ENCODE peak calls at places on chromosomes 1 and 21, in nine cellular contexts. H is activated CD4-positive, alpha-beta T cell treated with anti-CD3 and anti-CD28 coated beads for 4 hours; Z is tibial artery; E is AG09319; J is LHCN-M2; C is islet precursor cell; P is A549; I is Panc1; U is CD8-positive, alpha-beta T cell. G is an unnamed sample.

GRCh38 chr1:199979071-199979470 is 48.4 kb upstream of the NR5A2 start:
- DNase-seq in I (no peak), J (no peak), Z (no peak), E (no peak), H (no peak), C (no peak), P (no peak), U (no peak), G (no peak)

GRCh38 chr1:147444381-147444780 is 96.9 kb upstream of the BCL9 start:
- DNase-seq in U (no peak), P (no peak), C (no peak), E (no peak), J (no peak), H (no peak), Z (no peak), I (no peak), G (no peak)

GRCh38 chr21:45592626-45593134 is 50.4 kb upstream of the SLC19A1 start:
- DNase-seq in P (no peak), J (no peak), H (no peak), I (no peak), U (no peak), C (no peak), Z (no peak), E (no peak), G (no peak)

GRCh38 chr21:41361786-41362604 is at the start of gene MX2:
- DNase-seq in I (no peak), U (peak; percentile 92), J (peak; percentile 54), C (peak; percentile 37), P (no peak), H (peak; percentile 81), Z (peak; percentile 71), E (peak; percentile 62), G (no peak)

GRCh38 chr1:21232044-21232443 is 55.3 kb upstream of the EIF4G3 start:
- DNase-seq in H (peak; percentile 24), C (no peak), I (no peak), J (peak; percentile 58), U (no peak), Z (no peak), E (peak; percentile 40), P (peak; percentile 35), G (peak; percentile 70)

GRCh38 chr1:225862581-225862950 is 19.6 kb downstream of the TMEM63A start:
- DNase-seq in U (no peak), E (no peak), J (no peak), I (no peak), Z (no peak), H (no peak), P (no peak), C (no peak), G (no peak)

GRCh38 chr1:53639251-53639721 is 99.7 kb downstream of the GLIS1 start:
- DNase-seq in E (no peak), P (no peak), H (no peak), C (peak; percentile 78), I (no peak), J (peak; percentile 88), U (no peak), Z (peak; percentile 12), G (no peak)

GRCh38 chr1:96387785-96388184 is 333.8 kb upstream of the PTBP2 start:
- DNase-seq in J (no peak), P (no peak), E (no peak), C (no peak), I (no peak), H (no peak), U (no peak), Z (no peak), G (no peak)

GRCh38 chr1:228210076-228210651 is 2.3 kb downstream of the OBSCN start:
- DNase-seq in C (peak; percentile 51), J (peak; percentile 33), U (no peak), I (no peak), P (peak; percentile 33), H (no peak), E (no peak), Z (no peak), G (no peak)

GRCh38 chr1:215992620-215993019 is 425.5 kb downstream of the KCTD3 start:
- DNase-seq in I (no peak), P (peak; percentile 2), Z (no peak), H (no peak), U (no peak), E (no peak), J (peak; percentile 30), C (no peak), G (peak; percentile 54)

GRCh38 chr1:112841825-112842224 is 114.2 kb downstream of the SLC16A1 start:
- DNase-seq in E (no peak), P (no peak), C (no peak), U (no peak), J (no peak), Z (no peak), H (no peak), I (no peak), G (no peak)

GRCh38 chr1:2941040-2941439 is 80.2 kb upstream of the ACTRT2 start:
- DNase-seq in I (no peak), H (no peak), J (no peak), C (no peak), U (no peak), E (no peak), Z (no peak), P (no peak), G (no peak)

GRCh38 chr1:2386636-2387611 is 4.4 kb downstream of the MORN1 start:
- DNase-seq in J (no peak), U (peak; percentile 20), Z (no peak), E (no peak), P (no peak), C (no peak), H (no peak), I (no peak), G (no peak)

GRCh38 chr1:107093385-107093784 is 36.9 kb downstream of the PRMT6 start:
- DNase-seq in J (no peak), H (no peak), P (no peak), Z (no peak), E (no peak), C (no peak), U (no peak), I (no peak), G (no peak)

GRCh38 chr1:209434066-209434465 is 149.4 kb upstream of the CAMK1G start:
- DNase-seq in U (no peak), I (no peak), P (no peak), J (peak; percentile 52), C (peak; percentile 76), E (no peak), H (no peak), Z (no peak), G (no peak)

GRCh38 chr1:111441573-111442192 is 7.4 kb downstream of the WDR77 start:
- DNase-seq in P (no peak), E (no peak), Z (no peak), C (peak; percentile 76), H (peak; percentile 61), I (no peak), U (peak; percentile 76), J (no peak), G (no peak)

GRCh38 chr1:183757061-183757460 is 47.9 kb upstream of the RGL1 start:
- DNase-seq in E (no peak), U (no peak), H (no peak), C (no peak), I (peak; percentile 33), Z (no peak), J (peak; percentile 81), P (no peak), G (no peak)

GRCh38 chr21:31366825-31367224 is 22.8 kb upstream of the TIAM1 start:
- DNase-seq in P (no peak), E (no peak), H (no peak), C (peak; percentile 63), J (peak; percentile 90), Z (no peak), I (peak; percentile 69), U (no peak), G (no peak)

GRCh38 chr21:33968082-33968997 is 52.7 kb upstream of the ATP5PO start:
- DNase-seq in Z (no peak), U (no peak), J (peak; percentile 73), E (no peak), P (peak; percentile 55), C (no peak), H (no peak), I (no peak), G (no peak)

GRCh38 chr21:35651166-35651565 is 409.2 kb downstream of the SETD4 start:
- DNase-seq in J (no peak), U (no peak), P (no peak), C (no peak), H (no peak), Z (no peak), E (no peak), I (no peak), G (no peak)

GRCh38 chr1:15945011-15945831 is 30.7 kb downstream of the ZBTB17 start:
- DNase-seq in U (no peak), E (no peak), H (no peak), I (no peak), P (no peak), C (no peak), Z (no peak), J (no peak), G (no peak)

GRCh38 chr21:16079830-16080229 is 350.0 kb downstream of the USP25 start:
- DNase-seq in U (no peak), J (peak; percentile 47), I (no peak), E (no peak), H (no peak), P (no peak), Z (no peak), C (no peak), G (no peak)

GRCh38 chr1:43719063-43719462 is 11.7 kb downstream of the ST3GAL3 start:
- DNase-seq in Z (no peak), U (no peak), I (no peak), J (no peak), H (no peak), P (no peak), C (no peak), E (peak; percentile 67), G (no peak)

GRCh38 chr1:194295690-194296089 is 1109.3 kb upstream of the B3GALT2 start:
- DNase-seq in E (no peak), U (peak; percentile 19), I (no peak), H (peak; percentile 25), C (no peak), Z (no peak), J (peak; percentile 28), P (peak; percentile 13), G (peak; percentile 80)